ENCODE peak calls at places on chromosomes 3 and 15, in ten cellular contexts. M is iris pigment epithelial cell, D is ELR, B is thoracic aorta, H is AG04450, Q is AG09309, W is T-helper 9 cell, E is retina, A is HS-5, L is AG09319. Y is an unnamed sample.

GRCh38 chr15:59349715-59350420 is 22.8 kb downstream of the MYO1E start:
- DNase-seq in E (no peak), L (no peak), H (peak), Q (peak), D (peak), M (peak), B (peak), W (no peak), A (peak), Y (no peak)

GRCh38 chr3:2879587-2879986 is 230.6 kb downstream of the IL5RA start:
- DNase-seq in H (no peak), W (no peak), A (no peak), L (no peak), M (no peak), Q (no peak), D (no peak), B (no peak), E (no peak), Y (no peak)

GRCh38 chr15:80951941-80952340 is 37.7 kb downstream of the MESD start:
- DNase-seq in A (no peak), B (no peak), E (no peak), D (no peak), W (no peak), L (no peak), M (no peak), Q (no peak), H (no peak), Y (no peak)

GRCh38 chr3:59442056-59442455 is 392.2 kb upstream of the CFAP20DC start:
- DNase-seq in L (no peak), D (no peak), Q (no peak), W (no peak), E (peak), A (no peak), M (no peak), H (no peak), B (no peak), Y (no peak)

GRCh38 chr3:114558271-114558670 is 264.4 kb downstream of the TIGIT start:
- DNase-seq in M (peak), H (no peak), L (no peak), A (no peak), D (peak), B (no peak), E (no peak), W (no peak), Q (no peak), Y (no peak)

GRCh38 chr3:77420316-77420715 is 380.4 kb downstream of the ROBO2 start:
- DNase-seq in M (no peak), Q (no peak), A (no peak), D (no peak), B (no peak), E (peak), L (no peak), W (no peak), H (no peak), Y (no peak)

GRCh38 chr3:169812124-169812843 is 386 bp upstream of the LRRIQ4 start:
- DNase-seq in B (no peak), E (peak), L (no peak), D (peak), A (peak), Q (peak), W (peak), H (peak), M (peak), Y (peak)

GRCh38 chr3:180306155-180306554 is 269.4 kb upstream of the PEX5L start:
- DNase-seq in E (no peak), M (no peak), H (no peak), D (no peak), B (no peak), A (no peak), W (no peak), L (no peak), Q (no peak), Y (no peak)

GRCh38 chr3:46709147-46709654 is 8.0 kb downstream of the TMIE start:
- DNase-seq in E (no peak), H (no peak), M (no peak), B (no peak), L (no peak), Q (no peak), A (no peak), W (no peak), D (no peak), Y (no peak)

GRCh38 chr3:186452517-186452916 is 90.5 kb upstream of the DGKG start:
- DNase-seq in B (no peak), H (peak), D (peak), M (peak), Q (peak), W (no peak), E (no peak), A (peak), L (peak), Y (no peak)

GRCh38 chr15:55937040-55937439 is 56.4 kb downstream of the NEDD4 start:
- DNase-seq in D (no peak), W (no peak), M (peak), Q (peak), L (no peak), A (no peak), H (no peak), E (no peak), B (no peak), Y (no peak)

GRCh38 chr15:25469377-25469776 is 30.6 kb upstream of the UBE3A start:
- DNase-seq in H (no peak), W (no peak), L (no peak), B (no peak), E (no peak), Q (no peak), M (peak), A (no peak), D (no peak), Y (no peak)

GRCh38 chr15:48765007-48765406 is 45.9 kb downstream of the CEP152 start:
- DNase-seq in M (no peak), E (no peak), L (no peak), H (no peak), A (no peak), W (no peak), D (no peak), B (no peak), Q (no peak), Y (no peak)

GRCh38 chr15:32688151-32688639 is 29.6 kb upstream of the GREM1 start:
- DNase-seq in L (no peak), E (no peak), A (no peak), B (no peak), M (peak), W (no peak), D (peak), Q (no peak), H (no peak), Y (peak)

GRCh38 chr15:41957021-41957897 is 15.1 kb downstream of the EHD4 start:
- DNase-seq in A (no peak), D (no peak), W (no peak), B (no peak), E (no peak), M (no peak), L (no peak), H (no peak), Q (no peak), Y (no peak)

GRCh38 chr15:99106417-99107220 is 1.7 kb downstream of the SYNM start:
- DNase-seq in D (peak), A (no peak), L (no peak), M (peak), E (no peak), H (peak), B (no peak), Q (no peak), W (no peak), Y (no peak)

GRCh38 chr3:97510795-97511194 is 253.8 kb upstream of the ARL6 start:
- DNase-seq in W (no peak), M (no peak), B (no peak), E (no peak), L (no peak), H (no peak), Q (no peak), A (no peak), D (no peak), Y (no peak)

GRCh38 chr3:170815340-170815739 is 54.7 kb downstream of the RPL22L1 start:
- DNase-seq in E (no peak), Q (no peak), D (no peak), L (no peak), M (no peak), B (no peak), W (no peak), A (no peak), H (no peak), Y (no peak)

GRCh38 chr15:79875213-79875612 is 21.6 kb downstream of the MTHFS start:
- DNase-seq in L (no peak), Q (no peak), H (no peak), A (no peak), D (no peak), E (no peak), W (no peak), B (no peak), M (no peak), Y (no peak)

GRCh38 chr3:4695846-4696245 is 202.7 kb downstream of the ITPR1 start:
- DNase-seq in D (no peak), E (no peak), W (no peak), Q (no peak), L (no peak), H (no peak), B (no peak), M (peak), A (no peak), Y (no peak)

GRCh38 chr3:116930786-116931185 is 221.2 kb downstream of the TUSC7 start:
- DNase-seq in E (no peak), M (peak), H (no peak), L (no peak), Q (no peak), A (no peak), W (no peak), B (no peak), D (peak), Y (no peak)

GRCh38 chr3:184067573-184068055 is 14.8 kb downstream of the HTR3C start:
- DNase-seq in Q (no peak), A (no peak), M (no peak), B (no peak), H (no peak), W (no peak), E (no peak), D (no peak), L (no peak), Y (no peak)

GRCh38 chr3:194104041-194104751 is 31.8 kb upstream of the HES1 start:
- DNase-seq in E (peak), D (no peak), A (no peak), M (no peak), W (no peak), Q (no peak), L (no peak), B (no peak), H (no peak), Y (no peak)

GRCh38 chr3:139024968-139025367 is 4.2 kb upstream of the PRR23B start:
- DNase-seq in H (no peak), A (no peak), L (no peak), B (no peak), E (no peak), W (no peak), M (no peak), D (no peak), Q (no peak), Y (no peak)

GRCh38 chr3:167913218-167913902 is 177.8 kb downstream of the SERPINI1 start:
- DNase-seq in M (peak), W (no peak), E (no peak), A (peak), Q (peak), B (no peak), H (no peak), D (peak), L (no peak), Y (no peak)

Y was measured in upper lobe of right lung.